ENCODE peak calls at places on chromosomes 3 and 15, in five cellular contexts. I is fibroblast of pulmonary artery, U is left ventricle myocardium inferior, B is uterus, D is lower leg skin. R is an unnamed sample.

GRCh38 chr3:32569540-32570425 is 875 bp downstream of the DYNC1LI1 start:
- DNase-seq in I (peak), U (peak), B (peak), D (peak), R (peak)

GRCh38 chr15:82134426-82134825 is 88.6 kb upstream of the MEX3B start:
- DNase-seq in I (no peak), U (no peak), B (no peak), D (no peak), R (no peak)

GRCh38 chr3:57729339-57730039 is 26.6 kb upstream of the SLMAP start:
- DNase-seq in I (peak), U (no peak), B (no peak), D (no peak), R (peak)

GRCh38 chr3:108090066-108090700 is 648 bp downstream of the CD47 start:
- DNase-seq in I (peak), U (peak), B (peak), D (peak), R (peak)

GRCh38 chr3:96813134-96813819 is 1.1 kb upstream of the EPHA6 start:
- DNase-seq in I (peak), U (peak), B (peak), D (peak), R (peak)

GRCh38 chr3:125072749-125073404 is 17.1 kb upstream of the HEG1 start:
- DNase-seq in I (no peak), U (no peak), B (no peak), D (no peak), R (no peak)

GRCh38 chr15:69762373-69763148 is 309.9 kb downstream of the RPLP1 start:
- DNase-seq in I (peak), U (no peak), B (no peak), D (no peak), R (no peak)

GRCh38 chr3:141060287-141060686 is 9.1 kb downstream of the SPSB4 start:
- DNase-seq in I (no peak), U (no peak), B (no peak), D (no peak), R (no peak)

GRCh38 chr3:45064512-45065372 is 38.6 kb downstream of the CLEC3B start:
- DNase-seq in I (peak), U (no peak), B (no peak), D (no peak), R (peak)

GRCh38 chr3:125118600-125118999 is 62.8 kb upstream of the HEG1 start:
- DNase-seq in I (no peak), U (no peak), B (no peak), D (no peak), R (no peak)

GRCh38 chr3:41317298-41317697 is 118.0 kb downstream of the CTNNB1 start:
- DNase-seq in I (no peak), U (no peak), B (no peak), D (no peak), R (no peak)

GRCh38 chr3:100317928-100318327 is 16.6 kb upstream of the NIT2 start:
- DNase-seq in I (no peak), U (no peak), B (no peak), D (no peak), R (no peak)

GRCh38 chr3:177601120-177601519 is 403.8 kb upstream of the TBL1XR1 start:
- DNase-seq in I (no peak), U (no peak), B (no peak), D (no peak), R (no peak)

GRCh38 chr3:133775309-133775708 is 29.1 kb downstream of the TF start:
- DNase-seq in I (no peak), U (no peak), B (no peak), D (no peak), R (no peak)

GRCh38 chr3:49519266-49519665 is 35.0 kb upstream of the BSN start:
- DNase-seq in I (peak), U (no peak), B (no peak), D (no peak), R (no peak)

GRCh38 chr3:141354517-141354916 is 13.8 kb upstream of the ZBTB38 start:
- DNase-seq in I (no peak), U (no peak), B (no peak), D (no peak), R (no peak)

GRCh38 chr15:48859426-48859825 is 18.5 kb upstream of the EID1 start:
- DNase-seq in I (no peak), U (no peak), B (no peak), D (no peak), R (no peak)

GRCh38 chr3:138009476-138010272 is at the start of gene CLDN18:
- DNase-seq in I (peak), U (peak), B (no peak), D (no peak), R (no peak)

GRCh38 chr3:106183762-106184391 is 315.1 kb upstream of the CBLB start:
- DNase-seq in I (peak), U (no peak), B (no peak), D (no peak), R (peak)
- TF ChIP-seq CTCF in I (no peak), U (no peak), B (no peak), D (no peak), R (no peak)

GRCh38 chr3:120909602-120909878 is 1.5 kb downstream of the STXBP5L start:
- DNase-seq in I (no peak), U (no peak), B (no peak), D (no peak), R (no peak)

GRCh38 chr3:120907659-120908029 is 361 bp upstream of the STXBP5L start:
- DNase-seq in I (no peak), U (no peak), B (peak), D (no peak), R (no peak)

GRCh38 chr3:120908030-120908802 is at the start of gene STXBP5L:
- DNase-seq in I (peak), U (peak), B (peak), D (no peak), R (peak)

DNA sequence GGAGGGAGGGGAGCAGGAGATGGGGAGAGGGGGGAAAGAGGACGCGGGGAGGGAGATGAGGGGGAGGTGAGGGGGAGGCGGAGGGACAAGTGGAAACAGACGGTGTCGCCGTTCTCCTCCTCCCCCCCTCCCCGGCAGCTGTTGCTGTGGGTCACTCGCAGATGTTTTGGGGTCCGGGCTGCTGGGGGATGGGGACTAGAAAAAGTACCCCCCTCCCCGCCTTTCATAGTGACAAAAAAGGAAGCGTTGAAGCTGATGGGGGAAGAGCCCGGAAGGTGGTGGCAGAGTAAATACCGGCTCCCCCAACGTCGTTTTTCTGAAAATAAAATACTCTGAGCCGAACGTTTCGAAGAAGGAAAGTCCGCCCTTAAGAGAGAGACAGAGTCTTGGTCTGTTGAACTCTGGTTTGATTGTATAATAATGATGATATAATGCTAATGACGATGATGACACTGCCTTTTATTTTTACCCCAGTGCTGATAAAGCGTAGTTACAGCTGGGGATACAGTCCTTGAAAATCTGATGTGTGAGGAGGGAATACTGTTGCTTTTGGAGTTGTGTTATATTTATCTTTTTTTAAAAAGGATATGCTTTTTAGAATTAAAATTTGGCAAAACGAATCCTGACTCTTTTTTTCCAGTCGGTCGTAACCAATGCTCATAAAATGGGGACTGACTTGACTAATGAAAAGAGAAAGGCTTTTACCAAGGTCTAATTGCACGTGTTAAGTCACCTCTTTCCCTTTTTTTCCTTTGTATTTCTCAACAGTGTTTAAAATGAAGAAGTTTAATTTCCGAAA is 997 bp downstream of the STXBP5L start:
- DNase-seq in I (no peak), U (no peak), B (peak), D (no peak), R (no peak)
- H3K4me3 ChIP-seq in I (peak), U (peak), B (peak), D (no peak), R (peak)

GRCh38 chr3:194269610-194270145 is 81.5 kb downstream of the CPN2 start:
- DNase-seq in I (peak), U (peak), B (peak), D (peak), R (peak)
- TF ChIP-seq CTCF in I (peak), U (peak), B (peak), D (no peak), R (peak)

DNA sequence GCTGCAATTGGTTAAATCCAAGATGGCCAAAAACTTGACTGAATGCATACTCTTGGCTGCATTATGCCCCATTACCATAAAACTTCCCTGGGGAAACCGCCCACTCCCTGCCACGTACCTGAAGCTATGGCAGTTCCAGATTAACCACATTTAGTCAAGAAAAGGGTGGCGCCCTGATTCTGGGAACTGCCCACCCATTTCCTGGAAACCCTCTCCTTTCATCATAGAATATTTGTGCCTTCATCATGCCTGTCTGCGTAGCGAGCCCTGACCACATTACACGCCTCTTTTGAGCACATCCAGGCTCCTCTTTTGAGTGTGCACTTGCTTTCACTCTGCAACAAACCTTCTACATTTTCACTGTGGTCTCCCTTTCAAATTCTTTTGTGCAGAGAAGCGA is 5.2 kb downstream of the LINS1 start:
- DNase-seq in I (peak), U (no peak), B (no peak), D (no peak), R (no peak)
- H3K4me3 ChIP-seq in I (no peak), U (no peak), B (no peak), D (no peak), R (no peak)

DNA sequence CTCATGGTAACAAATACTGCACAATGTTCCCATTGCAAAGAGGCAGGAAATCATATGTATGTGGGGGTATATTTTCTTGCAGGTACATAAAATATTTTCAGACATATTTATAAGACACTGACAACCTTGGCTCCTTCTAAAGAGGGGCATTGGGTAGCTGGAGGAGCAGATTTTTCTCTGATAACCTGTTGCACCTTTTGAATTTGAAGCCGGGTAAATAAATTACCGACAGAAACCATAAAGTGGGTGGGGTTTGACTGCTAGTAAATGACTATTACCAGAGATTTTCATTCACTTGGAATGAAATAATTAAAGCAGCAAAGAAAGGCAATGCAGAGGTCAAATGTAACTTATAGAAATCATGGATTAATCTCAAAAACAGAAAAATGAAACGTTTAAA is 19.2 kb downstream of the LHFPL4 start:
- DNase-seq in I (no peak), U (no peak), B (no peak), D (peak), R (no peak)
- TF ChIP-seq CTCF in I (no peak), U (no peak), B (no peak), D (no peak), R (no peak)

DNA sequence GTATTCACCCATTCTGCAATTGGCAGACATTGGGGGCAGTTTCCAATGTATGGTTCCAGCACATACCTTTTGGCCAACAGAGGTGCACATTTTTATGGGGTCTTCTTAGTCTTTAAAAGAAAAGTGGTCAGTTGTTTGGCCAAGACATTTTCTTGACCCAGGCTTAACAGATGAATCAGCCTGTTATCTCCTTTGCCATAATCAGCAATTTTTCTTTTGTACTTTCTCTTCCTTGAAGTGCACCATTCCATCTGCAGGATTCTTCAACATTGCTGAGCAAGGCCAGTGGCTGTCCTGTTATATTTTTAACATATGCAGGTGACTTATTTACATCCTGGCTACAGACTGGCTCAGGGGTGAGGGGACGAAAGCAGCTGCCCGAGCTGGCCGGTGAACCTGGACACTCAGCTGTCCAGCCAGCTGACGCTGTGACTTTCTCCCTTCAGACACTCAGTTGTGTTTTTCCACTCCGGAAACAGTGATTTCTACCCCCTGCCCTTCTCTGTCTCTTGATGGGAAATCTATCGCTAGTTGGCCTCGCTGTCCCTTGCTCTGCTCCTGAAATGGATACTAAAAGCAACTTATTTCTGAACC is 96.5 kb upstream of the TNFAIP8L3 start:
- DNase-seq in I (no peak), U (no peak), B (no peak), D (no peak), R (no peak)
- H3K4me3 ChIP-seq in I (no peak), U (no peak), B (no peak), D (no peak), R (no peak)

GRCh38 chr15:31871159-31871886 is 159.0 kb upstream of the CHRNA7 start:
- DNase-seq in I (no peak), U (no peak), B (no peak), D (no peak), R (no peak)
- TF ChIP-seq CTCF in I (no peak), U (no peak), B (no peak), D (no peak), R (no peak)

DNA sequence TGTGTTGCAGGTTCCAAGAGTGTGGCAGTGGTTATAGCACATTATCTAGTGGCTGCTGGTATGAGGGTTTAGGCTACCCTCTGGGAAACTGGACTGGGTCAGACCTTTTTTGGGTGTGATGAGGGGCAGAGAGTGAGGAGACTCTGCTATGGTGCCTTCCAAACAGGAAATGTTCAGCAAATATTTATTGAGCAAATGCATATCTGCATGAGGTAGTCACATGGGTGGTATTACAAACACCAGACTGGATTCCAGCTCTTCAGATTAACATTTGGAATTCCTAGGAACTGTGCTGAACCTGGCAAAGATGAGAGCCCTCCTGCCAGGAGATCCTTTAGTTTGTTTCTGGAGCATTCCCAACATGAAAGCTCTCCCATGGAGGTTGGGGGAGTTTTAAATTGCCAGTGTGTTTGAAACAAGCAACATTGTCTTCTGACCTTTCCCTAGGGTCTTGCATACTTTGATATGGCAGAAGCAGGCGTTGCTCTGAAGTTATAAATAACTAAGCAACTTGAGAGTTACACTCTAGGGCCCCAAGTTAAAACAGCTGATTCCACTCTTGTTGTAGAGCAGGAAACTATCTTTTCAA is 341.2 kb upstream of the C2CD4B start:
- DNase-seq in I (peak), U (no peak), B (no peak), D (no peak), R (peak)
- H3K4me3 ChIP-seq in I (no peak), U (peak), B (no peak), D (no peak), R (no peak)

DNA sequence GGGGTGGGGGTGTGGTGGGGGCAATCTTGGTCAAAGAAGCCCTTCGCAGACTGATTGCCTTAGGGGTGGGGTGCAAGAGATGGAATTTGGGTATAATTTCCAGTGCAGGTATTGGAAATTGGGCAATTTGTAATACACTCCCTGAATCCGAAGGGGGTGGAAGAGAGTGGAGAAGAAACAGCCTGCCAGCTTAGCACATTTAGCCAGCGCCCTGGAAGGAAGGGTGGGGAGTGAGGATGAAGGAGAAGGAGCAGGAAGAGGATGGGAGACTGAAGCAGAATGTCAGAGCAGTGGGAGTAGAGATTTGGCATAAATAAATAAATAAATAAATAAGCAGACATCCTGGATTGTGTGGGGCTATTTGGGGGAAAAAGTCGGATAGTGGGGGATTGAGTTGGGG is 1.6 kb downstream of the GAP43 start:
- DNase-seq in I (no peak), U (no peak), B (no peak), D (no peak), R (no peak)
- TF ChIP-seq CTCF in I (no peak), U (no peak), B (no peak), D (no peak), R (no peak)

GRCh38 chr15:89359471-89360293 is 25.1 kb upstream of the POLG start:
- DNase-seq in I (no peak), U (no peak), B (no peak), D (no peak), R (no peak)
- H3K4me3 ChIP-seq in I (no peak), U (peak), B (no peak), D (no peak), R (no peak)

R was measured in AG10803.